ENCODE peak calls at places on chromosome 3, in five cellular contexts. Z is activated B cell treated with CpG ODN at 0.5 μM for 24 hours, F is NCI-H226, H is GDM1, T is activated gamma-delta T cell. P is an unnamed sample.

GRCh38 chr3:94524102-94524922 is 461.5 kb downstream of the NSUN3 start:
- DNase-seq in Z (no peak), T (no peak), F (no peak), H (no peak), P (no peak)

GRCh38 chr3:163916596-163917560 is 1161.4 kb downstream of the SI start:
- DNase-seq in Z (no peak), T (no peak), F (no peak), H (no peak), P (no peak)

GRCh38 chr3:52473031-52473430 is 17.6 kb downstream of the NISCH start:
- DNase-seq in Z (no peak), T (no peak), F (no peak), H (no peak), P (no peak)

GRCh38 chr3:46916278-46916677 is 38.8 kb downstream of the PTH1R start:
- DNase-seq in F (no peak), Z (no peak), H (no peak), T (no peak), P (no peak)

GRCh38 chr3:154089416-154090115 is 31.6 kb upstream of the ARHGEF26 start:
- DNase-seq in F (no peak), Z (no peak), H (no peak), T (no peak), P (no peak)

GRCh38 chr3:123076496-123077418 is 9.9 kb downstream of the PDIA5 start:
- DNase-seq in H (no peak), F (peak; percentile 64), T (no peak), Z (no peak), P (peak; percentile 62)

GRCh38 chr3:14453841-14454630 is 51.6 kb downstream of the SLC6A6 start:
- DNase-seq in F (no peak), T (no peak), H (no peak), Z (no peak), P (no peak)

GRCh38 chr3:184552863-184553262 is 8.7 kb upstream of the EPHB3 start:
- DNase-seq in T (no peak), Z (no peak), H (no peak), F (no peak), P (no peak)

GRCh38 chr3:139187648-139188047 is 143.0 kb upstream of the PRR23C start:
- DNase-seq in H (no peak), F (no peak), T (no peak), Z (no peak), P (no peak)

GRCh38 chr3:3015472-3016089 is 94.6 kb downstream of the IL5RA start:
- DNase-seq in T (no peak), H (no peak), F (no peak), Z (no peak), P (peak; percentile 23)

GRCh38 chr3:170598091-170598502 is 12.2 kb upstream of the SLC7A14 start:
- DNase-seq in F (no peak), H (no peak), Z (no peak), T (no peak), P (no peak)

GRCh38 chr3:51966486-51966885 is 768 bp downstream of the PCBP4 start:
- DNase-seq in T (no peak), F (no peak), H (no peak), Z (no peak), P (no peak)

GRCh38 chr3:161339517-161340500 is 31.5 kb downstream of the SPTSSB start:
- DNase-seq in T (no peak), H (no peak), Z (no peak), F (no peak), P (no peak)

GRCh38 chr3:196400331-196400730 is 31.9 kb downstream of the UBXN7 start:
- DNase-seq in F (no peak), T (no peak), H (no peak), Z (no peak), P (no peak)

GRCh38 chr3:45078910-45079522 is 52.9 kb downstream of the CLEC3B start:
- DNase-seq in H (no peak), F (no peak), Z (no peak), T (no peak), P (peak; percentile 70)

GRCh38 chr3:148790841-148791240 is 36.8 kb upstream of the CPB1 start:
- DNase-seq in T (no peak), H (no peak), F (no peak), Z (no peak), P (peak; percentile 44)

GRCh38 chr3:102059145-102059943 is 210.0 kb downstream of the NFKBIZ start:
- DNase-seq in F (no peak), T (no peak), H (no peak), Z (no peak), P (no peak)

GRCh38 chr3:164730810-164731209 is 347.5 kb downstream of the SI start:
- DNase-seq in F (no peak), T (no peak), H (no peak), Z (no peak), P (no peak)

GRCh38 chr3:141110322-141110721 is 59.2 kb downstream of the SPSB4 start:
- DNase-seq in Z (no peak), F (no peak), T (no peak), H (no peak), P (no peak)

GRCh38 chr3:90145094-90145810 is 1037.8 kb downstream of the EPHA3 start:
- DNase-seq in Z (no peak), H (no peak), F (no peak), T (no peak), P (no peak)

GRCh38 chr3:194908432-194908966 is 222.8 kb downstream of the FAM43A start:
- DNase-seq in F (no peak), H (no peak), Z (no peak), T (no peak), P (no peak)

GRCh38 chr3:187551419-187551818 is 118.8 kb downstream of the SST start:
- DNase-seq in H (no peak), F (no peak), T (no peak), Z (no peak), P (no peak)

GRCh38 chr3:60651799-60652198 is 599.5 kb downstream of the FHIT start:
- DNase-seq in H (no peak), T (no peak), F (no peak), Z (no peak), P (no peak)

GRCh38 chr3:159988617-159989251 is at the start of gene IL12A:
- DNase-seq in H (peak; percentile 53), T (peak; percentile 60), Z (peak; percentile 90), F (peak; percentile 40), P (peak; percentile 64)

GRCh38 chr3:38247366-38248035 is 18.1 kb upstream of the SLC22A13 start:
- DNase-seq in H (no peak), F (peak; percentile 52), Z (no peak), T (no peak), P (peak; percentile 93)

GRCh38 chr3:48082580-48083187 is 66.5 kb upstream of the MAP4 start:
- DNase-seq in Z (no peak), T (no peak), H (no peak), F (no peak), P (no peak)

GRCh38 chr3:195873281-195873887 is 35.0 kb downstream of the TNK2 start:
- DNase-seq in F (no peak), T (no peak), Z (no peak), H (no peak), P (no peak)

GRCh38 chr3:69695443-69695842 is 43.8 kb upstream of the MITF start:
- DNase-seq in T (no peak), Z (no peak), F (no peak), H (no peak), P (no peak)

GRCh38 chr3:56189486-56189985 is 278.7 kb downstream of the ERC2 start:
- DNase-seq in Z (no peak), F (no peak), T (no peak), H (no peak), P (no peak)

GRCh38 chr3:64209866-64210609 is 15.2 kb downstream of the PRICKLE2 start:
- DNase-seq in Z (no peak), F (no peak), T (no peak), H (no peak), P (peak; percentile 94)

GRCh38 chr3:158103131-158103955 is 2.9 kb downstream of the SHOX2 start:
- DNase-seq in Z (no peak), H (no peak), F (no peak), T (no peak), P (no peak)

GRCh38 chr3:141618511-141618910 is 119.6 kb upstream of the RNF7 start:
- DNase-seq in H (no peak), F (no peak), Z (no peak), T (no peak), P (no peak)

GRCh38 chr3:49869525-49870126 is at the start of gene CAMKV:
- DNase-seq in Z (peak; percentile 22), H (no peak), F (no peak), T (no peak), P (no peak)